ENCODE peak calls at places on chromosomes 6 and 20, in four cellular contexts. A, F, I and X are unnamed samples. For H3K27me3, the result is how much of the 10 kb centered on the place peaks cover.

GRCh38 chr6:35240838-35241801 is 18.4 kb upstream of the ZNF76 start:
- DNase-seq in A (peak), F (peak), I (peak), X (peak)

GRCh38 chr6:423799-424345 is 32.3 kb downstream of the IRF4 start:
- DNase-seq in F (no peak), A (no peak), I (no peak), X (no peak)

GRCh38 chr6:40328376-40328987 is 258.7 kb downstream of the LRFN2 start:
- DNase-seq in A (peak), F (no peak), I (peak), X (no peak)

GRCh38 chr6:142013286-142013685 is 119.4 kb upstream of the GJE1 start:
- DNase-seq in A (no peak), F (no peak), I (no peak), X (no peak)

GRCh38 chr20:51346686-51347485 is 195.6 kb downstream of the NFATC2 start:
- DNase-seq in I (no peak), F (peak), A (no peak), X (no peak)

GRCh38 chr6:169847773-169848380 is 96.5 kb downstream of the ERMARD start:
- DNase-seq in A (no peak), F (no peak), I (no peak), X (no peak)

GRCh38 chr6:21592953-21593352 is 598 bp upstream of the SOX4 start:
- DNase-seq in I (no peak), F (no peak), A (no peak), X (no peak)

GRCh38 chr20:45211569-45212474 is 5.0 kb downstream of the SEMG1 start:
- DNase-seq in A (no peak), F (no peak), I (no peak), X (no peak)

GRCh38 chr6:31588871-31589650 is 3.0 kb downstream of the LST1 start:
- DNase-seq in A (no peak), F (no peak), I (no peak), X (no peak)

GRCh38 chr20:42204261-42204660 is 586.1 kb upstream of the CHD6 start:
- DNase-seq in A (no peak), I (peak), F (no peak), X (no peak)

GRCh38 chr6:94254689-94255088 is 835.3 kb upstream of the EPHA7 start:
- DNase-seq in F (no peak), I (no peak), A (no peak), X (no peak)

GRCh38 chr6:44062771-44063560 is 64.3 kb downstream of the MRPL14 start:
- DNase-seq in F (no peak), I (no peak), A (no peak), X (no peak)

GRCh38 chr20:11305406-11305805 is 612.3 kb upstream of the BTBD3 start:
- DNase-seq in I (no peak), F (no peak), A (no peak), X (no peak)

GRCh38 chr20:38321959-38322598 is 18.1 kb downstream of the BPI start:
- DNase-seq in I (peak), A (no peak), F (no peak), X (no peak)

GRCh38 chr6:19417713-19418112 is 419.5 kb upstream of the ID4 start:
- DNase-seq in I (no peak), A (no peak), F (no peak), X (no peak)

GRCh38 chr6:15366003-15366535 is 120.2 kb downstream of the JARID2 start:
- DNase-seq in I (no peak), F (no peak), A (no peak), X (no peak)

GRCh38 chr6:138310294-138310693 is 67.4 kb upstream of the SMIM28 start:
- DNase-seq in F (no peak), I (no peak), A (no peak), X (no peak)

GRCh38 chr6:121441477-121441876 is 6.0 kb downstream of the GJA1 start:
- DNase-seq in I (no peak), A (no peak), F (no peak), X (no peak)

GRCh38 chr6:25279748-25280616 is 808 bp downstream of the CARMIL1 start:
- DNase-seq in A (no peak), I (peak), F (peak), X (no peak)

GRCh38 chr6:13487122-13488014 is at the start of gene GFOD1:
- DNase-seq in I (peak), A (peak), F (peak), X (peak)
- H3K27me3 ChIP-seq in I (under half), A (under half), F (under half), X (under half)

GRCh38 chr6:89284963-89285735 is 29.9 kb downstream of the GABRR2 start:
- DNase-seq in A (no peak), I (peak), F (no peak), X (no peak)

GRCh38 chr6:89278956-89279355 is 36.1 kb downstream of the GABRR2 start:
- DNase-seq in A (no peak), I (no peak), F (no peak), X (no peak)

GRCh38 chr6:89282749-89283148 is 32.4 kb downstream of the GABRR2 start:
- DNase-seq in F (no peak), A (no peak), I (no peak), X (no peak)

GRCh38 chr6:89284081-89284480 is 31.0 kb downstream of the GABRR2 start:
- DNase-seq in A (no peak), F (no peak), I (no peak), X (no peak)

DNA sequence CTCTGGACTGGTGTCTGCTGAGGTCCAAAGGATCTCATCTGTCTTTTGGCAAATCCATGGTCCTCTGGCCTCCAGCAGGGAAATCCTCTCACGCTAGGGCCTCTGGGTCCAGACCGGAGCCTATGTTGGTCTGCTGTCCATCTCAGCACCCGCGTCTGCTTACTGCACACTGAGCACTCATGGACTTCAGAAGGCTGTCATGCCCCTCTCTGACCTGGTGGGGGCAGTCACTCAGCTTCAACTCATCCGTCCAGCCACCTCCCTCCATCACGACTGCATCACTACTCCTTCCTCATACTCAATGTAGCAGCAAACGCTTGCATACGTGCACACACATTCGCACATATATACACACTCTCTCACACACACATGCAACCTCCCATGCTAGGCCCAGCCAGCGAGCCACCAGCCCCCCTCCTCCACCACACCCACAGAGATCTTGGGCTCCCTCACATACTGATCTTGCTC is 33.3 kb downstream of the GABRR2 start:
- DNase-seq in A (peak), F (no peak), I (no peak), X (no peak)
- TF ChIP-seq CTCF in A (peak), F (no peak), I (no peak), X (no peak)

GRCh38 chr20:23084282-23084844 is 1.8 kb downstream of the CD93 start:
- DNase-seq in F (no peak), A (no peak), I (no peak), X (no peak)
- H3K4me3 ChIP-seq in F (peak), A (no peak), I (no peak), X (peak)

DNA sequence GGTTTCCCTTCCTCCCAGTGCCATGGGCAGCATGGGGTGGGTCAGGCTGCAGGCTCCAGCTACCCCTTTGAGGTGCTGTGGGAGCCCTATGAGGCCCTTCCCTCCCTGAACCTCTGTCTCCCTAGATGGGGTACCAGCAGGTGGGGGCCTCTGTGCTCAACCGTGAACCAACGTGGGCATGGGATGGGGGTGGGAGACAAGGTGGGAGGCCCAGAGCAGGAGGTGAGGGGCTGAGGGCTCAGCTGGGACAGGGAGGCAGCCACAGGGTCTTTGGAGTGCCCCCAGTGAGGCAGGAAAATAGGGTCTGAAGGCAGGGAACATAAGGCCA is 33.3 kb downstream of the SUN5 start:
- DNase-seq in I (no peak), A (no peak), F (peak), X (no peak)
- H3K27me3 ChIP-seq in I (under half), A (under half), F (under half), X (under half)

GRCh38 chr6:14144678-14145113 is 27.1 kb downstream of the CD83 start:
- DNase-seq in F (peak), I (peak), A (peak), X (peak)
- TF ChIP-seq CTCF in F (peak), I (peak), A (peak), X (peak)

GRCh38 chr6:109478848-109479624 is 4.0 kb downstream of the ZBTB24 start:
- DNase-seq in A (no peak), F (no peak), I (no peak), X (no peak)

GRCh38 chr6:109475625-109476024 is 7.4 kb downstream of the ZBTB24 start:
- DNase-seq in F (no peak), A (no peak), I (no peak), X (peak)

GRCh38 chr6:109477184-109477583 is 5.8 kb downstream of the ZBTB24 start:
- DNase-seq in F (no peak), A (no peak), I (no peak), X (no peak)

GRCh38 chr6:109478222-109478805 is 4.7 kb downstream of the ZBTB24 start:
- DNase-seq in I (no peak), F (no peak), A (no peak), X (no peak)

DNA sequence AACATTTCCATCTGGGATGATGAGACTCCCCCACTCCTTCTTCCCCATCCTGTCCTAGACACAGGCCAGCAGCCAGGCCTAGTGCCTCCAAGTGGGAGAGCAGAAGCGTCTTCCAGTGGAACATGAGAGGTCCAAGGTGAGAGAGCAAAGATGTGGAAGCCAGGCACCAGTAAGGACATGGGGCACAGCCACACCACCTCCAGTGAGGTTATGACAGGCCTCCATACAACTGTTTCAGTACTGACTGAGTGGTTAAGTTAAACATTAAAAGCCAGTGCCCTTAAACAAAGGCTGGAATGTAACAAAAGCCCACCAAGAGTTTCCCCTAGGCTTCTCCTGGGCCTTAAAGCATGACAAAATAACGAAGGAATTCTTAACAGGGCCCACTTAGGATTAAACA is 5.3 kb downstream of the ZBTB24 start:
- DNase-seq in A (no peak), F (no peak), I (no peak), X (no peak)
- H3K4me3 ChIP-seq in A (no peak), F (no peak), I (no peak), X (no peak)